ENCODE peak calls at places on chromosomes 4 and X, in four cellular contexts. T is GM12878, H is WTC11, K is HepG2. D is an unnamed sample.
A peak's percentile ranks its signal among the peaks of the same experiment; 100 is the strongest.

GRCh38 chr4:86220137-86220536 is 139.7 kb downstream of the MAPK10 start:
- DNase-seq in T (no peak), H (no peak), K (no peak), D (no peak)

GRCh38 chrX:26522501-26522900 is 306.5 kb downstream of the MAGEB5 start:
- DNase-seq in T (no peak), H (no peak), K (no peak), D (no peak)

GRCh38 chr4:6278801-6279197 is 9.1 kb downstream of the WFS1 start:
- DNase-seq in T (peak; percentile 42), H (no peak), K (peak; percentile 73), D (peak; percentile 43)

GRCh38 chrX:68721546-68721945 is 74.1 kb downstream of the STARD8 start:
- DNase-seq in T (no peak), H (no peak), K (no peak), D (no peak)

GRCh38 chr4:101141230-101141629 is 206.1 kb downstream of the PPP3CA start:
- DNase-seq in T (peak; percentile 35), H (no peak), K (no peak), D (no peak)

GRCh38 chr4:181661090-181661489 is 582.1 kb upstream of the TENM3 start:
- DNase-seq in T (no peak), H (no peak), K (no peak), D (no peak)

GRCh38 chrX:110409925-110410324 is 51.3 kb downstream of the RTL9 start:
- DNase-seq in T (no peak), H (no peak), K (no peak), D (no peak)

GRCh38 chr4:68175562-68176155 is 46.0 kb upstream of the TMPRSS11F start:
- DNase-seq in T (peak; percentile 20), H (no peak), K (peak; percentile 44), D (peak; percentile 47)

GRCh38 chr4:187258651-187259401 is 535.2 kb upstream of the FAT1 start:
- DNase-seq in T (no peak), H (no peak), K (no peak), D (no peak)

GRCh38 chr4:119025440-119025839 is 110.2 kb upstream of the MYOZ2 start:
- DNase-seq in T (no peak), H (no peak), K (no peak), D (peak; percentile 35)

GRCh38 chr4:8618961-8619720 is 26.6 kb downstream of the CPZ start:
- DNase-seq in T (no peak), H (no peak), K (no peak), D (no peak)

GRCh38 chr4:171626554-171626953 is 186.7 kb upstream of the GALNTL6 start:
- DNase-seq in T (no peak), H (no peak), K (no peak), D (no peak)

GRCh38 chrX:65480960-65481359 is 53.6 kb downstream of the LAS1L start:
- DNase-seq in T (no peak), H (no peak), K (no peak), D (no peak)

GRCh38 chrX:37380920-37381319 is 31.8 kb downstream of the PRRG1 start:
- DNase-seq in T (no peak), H (no peak), K (peak; percentile 25), D (no peak)

GRCh38 chr4:36292551-36293188 is 11.3 kb downstream of the DTHD1 start:
- DNase-seq in T (no peak), H (no peak), K (no peak), D (no peak)

GRCh38 chrX:32514986-32515385 is 696.4 kb downstream of the DMD start:
- DNase-seq in T (no peak), H (no peak), K (no peak), D (no peak)

GRCh38 chrX:30653415-30654131 is at the start of gene GK:
- DNase-seq in T (no peak), H (peak; percentile 15), K (no peak), D (peak; percentile 36)

GRCh38 chr4:183256756-183257385 is 63.2 kb downstream of the CLDN22 start:
- DNase-seq in T (no peak), H (peak; percentile 67), K (peak; percentile 40), D (peak; percentile 69)
- TF ChIP-seq CREM in T (no peak), H (no peak), K (no peak), D (peak; percentile 25)

GRCh38 chr4:1048781-1049590 is 37.6 kb downstream of the FGFRL1 start:
- DNase-seq in T (no peak), H (no peak), K (no peak), D (no peak)
- TF ChIP-seq CREM in T (no peak), H (no peak), K (no peak), D (no peak)

DNA sequence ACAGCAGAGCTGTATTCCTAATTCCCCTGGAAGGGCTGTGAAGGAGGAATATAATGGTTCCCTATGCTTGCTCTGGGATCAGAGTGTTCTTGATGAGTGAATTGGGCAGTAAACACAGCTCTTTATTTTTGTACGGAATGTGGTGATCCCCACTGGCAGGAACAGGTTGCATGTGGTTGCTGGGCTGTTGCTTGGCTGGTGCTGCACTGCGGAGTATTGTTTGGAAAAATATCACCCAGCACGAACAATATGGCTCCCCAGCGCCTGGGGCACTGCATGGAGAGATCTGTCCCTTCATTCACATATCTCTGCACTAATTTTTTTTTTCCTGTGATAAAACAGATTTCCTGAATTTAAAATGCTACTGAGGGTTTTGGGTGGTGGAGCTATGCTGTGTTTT is 119.7 kb downstream of the MGST2 start:
- DNase-seq in T (no peak), H (no peak), K (no peak), D (no peak)
- TF ChIP-seq CREM in T (no peak), H (no peak), K (no peak), D (no peak)

GRCh38 chr4:148901075-148901705 is 459.0 kb upstream of the NR3C2 start:
- DNase-seq in T (no peak), H (no peak), K (no peak), D (no peak)
- TF ChIP-seq CREM in T (no peak), H (peak; percentile 21), K (no peak), D (no peak)

D was measured in K562.